ENCODE peak calls at places on chromosomes 5 and 9, in six cellular contexts. N is brain pericyte; U is Right ventricle myocardium superior; Q is pancreas; C is stimulated activated CD4-positive, alpha-beta T cell treated with anti-CD3 and anti-CD28 coated beads, TNF-alpha, amount 100 ng/mL, for 24 hours; M is activated T-cell treated with anti-CD3 and anti-CD28 coated beads for 24 hours. O is an unnamed sample.

GRCh38 chr5:117302949-117303348 is 728.3 kb upstream of the SEMA6A start:
- DNase-seq in N (peak; percentile 34), U (no peak), Q (no peak), C (no peak), M (no peak), O (no peak)

GRCh38 chr9:101427957-101428655 is 7.5 kb downstream of the ALDOB start:
- DNase-seq in N (no peak), U (no peak), Q (no peak), C (no peak), M (no peak), O (no peak)

GRCh38 chr9:122087406-122088200 is 5.5 kb downstream of the TTLL11 start:
- DNase-seq in N (no peak), U (no peak), Q (no peak), C (no peak), M (no peak), O (no peak)

GRCh38 chr9:126514037-126514821 is 99.5 kb upstream of the LMX1B start:
- DNase-seq in N (no peak), U (peak; percentile 88), Q (peak; percentile 75), C (peak; percentile 61), M (peak; percentile 51), O (peak; percentile 92)

GRCh38 chr9:91241909-91242308 is 119.8 kb downstream of the AUH start:
- DNase-seq in N (no peak), U (peak; percentile 44), Q (no peak), C (no peak), M (no peak), O (no peak)

GRCh38 chr9:22141906-22142305 is 132.8 kb upstream of the CDKN2B start:
- DNase-seq in N (no peak), U (peak; percentile 53), Q (no peak), C (no peak), M (no peak), O (no peak)

GRCh38 chr5:132785355-132785754 is 8.3 kb upstream of the SEPTIN8 start:
- DNase-seq in N (no peak), U (no peak), Q (no peak), C (no peak), M (no peak), O (no peak)

GRCh38 chr5:33180900-33181299 is 259.9 kb upstream of the TARS1 start:
- DNase-seq in N (no peak), U (no peak), Q (no peak), C (no peak), M (no peak), O (no peak)

GRCh38 chr5:156170351-156170961 is 156.5 kb upstream of the SGCD start:
- DNase-seq in N (no peak), U (no peak), Q (no peak), C (no peak), M (no peak), O (no peak)

GRCh38 chr9:122656378-122656777 is 1.0 kb downstream of the OR1B1 start:
- DNase-seq in N (no peak), U (no peak), Q (no peak), C (no peak), M (no peak), O (no peak)

GRCh38 chr9:95083086-95083768 is 234.3 kb downstream of the FANCC start:
- DNase-seq in N (no peak), U (no peak), Q (no peak), C (no peak), M (no peak), O (no peak)

GRCh38 chr9:36731068-36731467 is 158.4 kb downstream of the MELK start:
- DNase-seq in N (no peak), U (no peak), Q (no peak), C (no peak), M (no peak), O (no peak)

GRCh38 chr9:89748831-89749499 is 144.2 kb downstream of the GADD45G start:
- DNase-seq in N (no peak), U (no peak), Q (no peak), C (no peak), M (no peak), O (no peak)

GRCh38 chr9:113178087-113178486 is 27.3 kb downstream of the SLC31A2 start:
- DNase-seq in N (no peak), U (no peak), Q (no peak), C (no peak), M (no peak), O (no peak)

GRCh38 chr5:10994088-10994986 is 233.3 kb upstream of the DAP start:
- DNase-seq in N (no peak), U (no peak), Q (no peak), C (no peak), M (no peak), O (no peak)

GRCh38 chr5:6584727-6585126 is 48.1 kb downstream of the NSUN2 start:
- DNase-seq in N (no peak), U (no peak), Q (no peak), C (no peak), M (no peak), O (no peak)

GRCh38 chr9:81536242-81537025 is 152.9 kb downstream of the TLE1 start:
- DNase-seq in N (no peak), U (no peak), Q (no peak), C (no peak), M (no peak), O (no peak)

GRCh38 chr5:180598316-180598701 is 7.0 kb upstream of the SCGB3A1 start:
- DNase-seq in N (no peak), U (no peak), Q (peak; percentile 42), C (no peak), M (no peak), O (no peak)

GRCh38 chr5:149681252-149681651 is 48.9 kb upstream of the PPARGC1B start:
- DNase-seq in N (no peak), U (no peak), Q (no peak), C (no peak), M (no peak), O (no peak)

GRCh38 chr5:169390265-169390664 is 89.3 kb upstream of the SLIT3 start:
- DNase-seq in N (no peak), U (no peak), Q (no peak), C (no peak), M (no peak), O (no peak)

GRCh38 chr5:139633295-139634027 is 14.7 kb upstream of the CXXC5 start:
- DNase-seq in N (no peak), U (peak; percentile 77), Q (peak; percentile 81), C (peak; percentile 52), M (peak; percentile 48), O (peak; percentile 51)

GRCh38 chr5:157143127-157143959 is 678 bp upstream of the MED7 start:
- DNase-seq in N (no peak), U (peak; percentile 78), Q (no peak), C (peak; percentile 55), M (peak; percentile 41), O (peak; percentile 22)

GRCh38 chr9:137960496-137960895 is 82.9 kb downstream of the CACNA1B start:
- DNase-seq in N (no peak), U (no peak), Q (no peak), C (no peak), M (no peak), O (no peak)

GRCh38 chr9:19230356-19231125 is at the start of gene DENND4C:
- DNase-seq in N (peak; percentile 50), U (peak; percentile 92), Q (peak; percentile 95), C (peak; percentile 71), M (peak; percentile 63), O (peak; percentile 62)

GRCh38 chr9:132026932-132027585 is 52.6 kb downstream of the MED27 start:
- DNase-seq in N (no peak), U (no peak), Q (no peak), C (no peak), M (no peak), O (peak; percentile 55)

GRCh38 chr5:951940-952596 is 56.5 kb upstream of the NKD2 start:
- DNase-seq in N (no peak), U (no peak), Q (no peak), C (no peak), M (no peak), O (no peak)

GRCh38 chr5:87770601-87771121 is 357.9 kb upstream of the CCNH start:
- DNase-seq in N (no peak), U (no peak), Q (peak; percentile 22), C (no peak), M (no peak), O (no peak)

GRCh38 chr9:111955048-111955447 is 58.4 kb downstream of the UGCG start:
- DNase-seq in N (no peak), U (no peak), Q (no peak), C (no peak), M (no peak), O (no peak)

GRCh38 chr5:122999947-123000563 is 36.5 kb downstream of the PPIC start:
- DNase-seq in N (no peak), U (peak; percentile 44), Q (peak; percentile 60), C (peak; percentile 7), M (no peak), O (no peak)

GRCh38 chr5:172939045-172939444 is 20.2 kb upstream of the RPL26L1 start:
- DNase-seq in N (no peak), U (no peak), Q (peak; percentile 29), C (no peak), M (no peak), O (no peak)

GRCh38 chr5:74052441-74052840 is 426.4 kb downstream of the ARHGEF28 start:
- DNase-seq in N (no peak), U (no peak), Q (no peak), C (no peak), M (no peak), O (no peak)

GRCh38 chr5:179118338-179118737 is 58.2 kb downstream of the ZNF354C start:
- DNase-seq in N (no peak), U (no peak), Q (no peak), C (no peak), M (no peak), O (no peak)